ENCODE peak calls at places on chromosome 6, in ten cellular contexts. Z is brain microvascular endothelial cell, G is right cardiac atrium, T is kidney epithelial cell, R is MM.1S, H is NB4, N is prostate gland, X is neuronal stem cell, P is AG04450, S is suprapubic skin. I is an unnamed sample.

GRCh38 chr6:90663873-90664272 is 77.0 kb upstream of the MAP3K7 start:
- DNase-seq in Z (no peak), G (no peak), T (no peak), R (no peak), H (no peak), N (no peak), X (no peak), P (no peak), S (no peak), I (no peak)

GRCh38 chr6:65903992-65904391 is 197.0 kb upstream of the EYS start:
- DNase-seq in Z (no peak), G (no peak), T (no peak), R (no peak), H (no peak), N (no peak), X (no peak), P (no peak), S (no peak), I (no peak)

GRCh38 chr6:127514396-127515227 is 4.5 kb downstream of the MTCL3 start:
- DNase-seq in Z (peak), G (peak), T (no peak), R (no peak), H (peak), N (no peak), X (peak), P (no peak), S (peak), I (peak)

GRCh38 chr6:158669145-158670035 is 19.5 kb downstream of the SYTL3 start:
- DNase-seq in Z (peak), G (no peak), T (no peak), R (no peak), H (no peak), N (no peak), X (no peak), P (no peak), S (no peak), I (no peak)

GRCh38 chr6:100456881-100457220 is 7.9 kb downstream of the SIM1 start:
- DNase-seq in Z (no peak), G (no peak), T (no peak), R (no peak), H (no peak), N (no peak), X (peak), P (no peak), S (no peak), I (no peak)

GRCh38 chr6:170096803-170097504 is 193.9 kb downstream of the DLL1 start:
- DNase-seq in Z (no peak), G (peak), T (no peak), R (no peak), H (no peak), N (no peak), X (no peak), P (no peak), S (peak), I (no peak)

GRCh38 chr6:154861825-154862224 is 128.6 kb downstream of the SCAF8 start:
- DNase-seq in Z (no peak), G (no peak), T (no peak), R (no peak), H (no peak), N (no peak), X (no peak), P (no peak), S (no peak), I (no peak)

GRCh38 chr6:15331143-15331542 is 85.3 kb downstream of the JARID2 start:
- DNase-seq in Z (no peak), G (no peak), T (no peak), R (no peak), H (peak), N (no peak), X (no peak), P (no peak), S (no peak), I (no peak)

GRCh38 chr6:84764332-84765049 is at the start of gene TBX18:
- DNase-seq in Z (peak), G (peak), T (peak), R (no peak), H (no peak), N (no peak), X (peak), P (peak), S (peak), I (peak)

GRCh38 chr6:47094351-47094925 is 52.3 kb upstream of the ADGRF1 start:
- DNase-seq in Z (no peak), G (no peak), T (no peak), R (no peak), H (no peak), N (peak), X (no peak), P (no peak), S (no peak), I (no peak)

GRCh38 chr6:170298688-170299087 is 7.8 kb upstream of the DLL1 start:
- DNase-seq in Z (no peak), G (no peak), T (no peak), R (no peak), H (peak), N (no peak), X (no peak), P (no peak), S (no peak), I (no peak)

DNA sequence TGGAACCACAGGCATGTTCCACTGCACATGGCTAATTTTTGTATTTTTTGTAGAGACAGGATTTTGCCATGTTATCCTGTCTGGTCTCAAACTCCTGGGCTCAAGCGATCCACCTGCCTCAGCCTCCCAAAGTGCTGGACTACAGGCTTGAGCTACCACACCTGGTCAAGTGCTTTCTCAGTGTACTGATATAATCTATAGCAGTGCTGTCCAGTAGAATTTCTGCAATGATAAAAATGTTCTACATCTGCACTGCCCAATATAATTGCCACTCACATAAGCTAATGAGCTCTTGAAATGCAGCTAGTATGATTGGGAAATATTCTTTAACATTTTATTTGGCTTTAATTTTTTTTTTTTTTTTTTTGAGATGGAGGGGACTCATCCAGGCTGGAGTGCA is 64.2 kb downstream of the C6orf52 start:
- DNase-seq in Z (no peak), G (no peak), T (no peak), R (no peak), H (no peak), N (no peak), X (no peak), P (no peak), S (no peak), I (no peak)
- H3K4me3 ChIP-seq in Z (no peak), G (no peak), T (no peak), R (no peak), H (no peak), N (no peak), X (no peak), P (no peak), S (no peak), I (no peak)

GRCh38 chr6:42050011-42050896 is at the start of gene TAF8:
- DNase-seq in Z (peak), G (peak), T (peak), R (peak), H (peak), N (peak), X (peak), P (peak), S (peak), I (peak)
- H3K4me3 ChIP-seq in Z (peak), G (peak), T (peak), R (peak), H (peak), N (peak), X (peak), P (peak), S (peak), I (peak)

GRCh38 chr6:56767892-56768531 is 125.3 kb upstream of the DST start:
- DNase-seq in Z (no peak), G (no peak), T (no peak), R (peak), H (no peak), N (no peak), X (no peak), P (no peak), S (no peak), I (no peak)
- H3K4me3 ChIP-seq in Z (no peak), G (no peak), T (no peak), R (peak), H (no peak), N (no peak), X (no peak), P (no peak), S (no peak), I (no peak)

GRCh38 chr6:148342146-148343027 is at the start of gene SASH1:
- DNase-seq in Z (peak), G (peak), T (peak), R (no peak), H (no peak), N (peak), X (peak), P (peak), S (peak), I (peak)

GRCh38 chr6:148343028-148343374 is 363 bp downstream of the SASH1 start:
- DNase-seq in Z (no peak), G (peak), T (no peak), R (no peak), H (no peak), N (peak), X (no peak), P (no peak), S (no peak), I (no peak)

GRCh38 chr6:148343383-148343782 is 745 bp downstream of the SASH1 start:
- DNase-seq in Z (no peak), G (no peak), T (no peak), R (no peak), H (no peak), N (no peak), X (no peak), P (no peak), S (no peak), I (no peak)

GRCh38 chr6:148339766-148340165 is 2.9 kb upstream of the SASH1 start:
- DNase-seq in Z (no peak), G (no peak), T (no peak), R (no peak), H (no peak), N (no peak), X (no peak), P (no peak), S (no peak), I (no peak)

GRCh38 chr6:148340586-148341297 is 1.9 kb upstream of the SASH1 start:
- DNase-seq in Z (no peak), G (no peak), T (no peak), R (no peak), H (no peak), N (no peak), X (no peak), P (no peak), S (no peak), I (no peak)
- H3K4me3 ChIP-seq in Z (no peak), G (no peak), T (no peak), R (no peak), H (no peak), N (no peak), X (no peak), P (no peak), S (no peak), I (no peak)

GRCh38 chr6:123091896-123092271 is 95.8 kb downstream of the CLVS2 start:
- DNase-seq in Z (no peak), G (no peak), T (no peak), R (no peak), H (no peak), N (no peak), X (no peak), P (no peak), S (no peak), I (no peak)
- H3K4me3 ChIP-seq in Z (no peak), G (no peak), T (no peak), R (no peak), H (no peak), N (no peak), X (no peak), P (no peak), S (no peak), I (no peak)